ENCODE peak calls at places on chromosomes 16 and 17, in six cellular contexts. C, G, M, B, U and D are unnamed samples. For H3K79me1, the result is how much of the 10 kb centered on the place peaks cover.

GRCh38 chr17:3448059-3448630 is 14.5 kb upstream of the OR1E2 start:
- DNase-seq in B (no peak), U (no peak), G (no peak), C (no peak), M (no peak), D (no peak)

GRCh38 chr17:18181358-18181757 is 2.3 kb upstream of the ALKBH5 start:
- DNase-seq in B (peak), G (no peak), C (no peak), M (no peak), U (no peak), D (no peak)

GRCh38 chr17:77662796-77663195 is 295.7 kb upstream of the TNRC6C start:
- DNase-seq in M (no peak), B (no peak), C (no peak), U (no peak), G (no peak), D (no peak)

GRCh38 chr17:968812-969766 is 10.5 kb downstream of the NXN start:
- DNase-seq in C (no peak), U (no peak), G (no peak), B (no peak), M (no peak), D (no peak)

GRCh38 chr16:89357460-89357859 is 132.9 kb downstream of the ANKRD11 start:
- DNase-seq in M (no peak), G (peak), B (no peak), C (peak), U (no peak), D (peak)

GRCh38 chr17:59527325-59527917 is 38.0 kb upstream of the DHX40 start:
- DNase-seq in U (no peak), G (peak), M (no peak), B (no peak), C (no peak), D (no peak)

GRCh38 chr17:75457047-75457654 is 716 bp downstream of the TMEM94 start:
- DNase-seq in B (peak), U (peak), G (peak), M (peak), C (no peak), D (peak)

GRCh38 chr17:61157246-61157887 is 242.3 kb upstream of the TBX2 start:
- DNase-seq in G (no peak), U (no peak), B (peak), C (no peak), M (no peak), D (peak)

GRCh38 chr16:57477531-57478202 is 8.6 kb downstream of the DOK4 start:
- DNase-seq in B (no peak), M (no peak), C (no peak), G (peak), U (no peak), D (no peak)

GRCh38 chr17:47916489-47917208 is 20.6 kb downstream of the SP2 start:
- DNase-seq in G (no peak), B (no peak), C (no peak), M (no peak), U (no peak), D (no peak)

GRCh38 chr17:76132574-76133338 is 8.3 kb downstream of the FOXJ1 start:
- DNase-seq in G (peak), U (peak), C (no peak), M (peak), B (no peak), D (no peak)

GRCh38 chr17:46964315-46965265 is 14.5 kb downstream of the RPRML start:
- DNase-seq in B (peak), U (peak), G (peak), C (peak), M (peak), D (peak)

GRCh38 chr16:89159850-89160354 is 11.6 kb upstream of the CDH15 start:
- DNase-seq in U (no peak), C (no peak), B (no peak), M (no peak), G (no peak), D (no peak)

GRCh38 chr17:33121272-33121671 is 129.6 kb downstream of the SPACA3 start:
- DNase-seq in B (no peak), M (no peak), U (no peak), G (no peak), C (no peak), D (no peak)

GRCh38 chr16:31265329-31266245 is 5.8 kb downstream of the ITGAM start:
- DNase-seq in G (peak), M (peak), C (no peak), U (peak), B (peak), D (no peak)

GRCh38 chr17:57406131-57406980 is 150.0 kb downstream of the MSI2 start:
- DNase-seq in U (no peak), C (peak), G (no peak), M (peak), B (peak), D (peak)

GRCh38 chr17:145671-146541 is 8.5 kb downstream of the SCGB1C2 start:
- DNase-seq in M (no peak), C (no peak), B (no peak), U (peak), G (no peak), D (no peak)

GRCh38 chr17:17043668-17044226 is 1.5 kb downstream of the MPRIP start:
- DNase-seq in B (peak), G (peak), M (peak), U (no peak), C (peak), D (peak)

GRCh38 chr17:28969706-28970393 is 18.5 kb upstream of the PHF12 start:
- DNase-seq in G (no peak), M (peak), B (no peak), C (no peak), U (no peak), D (no peak)

GRCh38 chr17:78898947-78899346 is 4.1 kb downstream of the CEP295NL start:
- DNase-seq in B (no peak), U (no peak), G (no peak), M (no peak), C (no peak), D (no peak)

GRCh38 chr16:72666267-72666666 is 381.7 kb downstream of the ZFHX3 start:
- DNase-seq in U (no peak), G (no peak), C (no peak), M (no peak), B (peak), D (peak)

GRCh38 chr16:85699628-85700027 is 10.9 kb upstream of the GINS2 start:
- DNase-seq in M (peak), B (peak), U (no peak), G (peak), C (no peak), D (peak)

GRCh38 chr17:17713839-17714238 is 32.6 kb downstream of the RAI1 start:
- DNase-seq in C (no peak), B (peak), M (no peak), U (no peak), G (no peak), D (peak)

GRCh38 chr17:71349908-71350600 is 770.8 kb upstream of the SOX9 start:
- DNase-seq in C (no peak), U (no peak), M (no peak), B (peak), G (no peak), D (peak)

GRCh38 chr16:25194285-25194878 is 22.4 kb upstream of the AQP8 start:
- DNase-seq in G (no peak), C (no peak), U (no peak), M (no peak), B (no peak), D (no peak)

GRCh38 chr16:78932395-78932794 is 668.1 kb downstream of the MAF start:
- DNase-seq in G (no peak), C (no peak), B (no peak), U (no peak), M (no peak), D (no peak)

GRCh38 chr17:21742326-21742725 is 50.0 kb downstream of the KCNJ18 start:
- DNase-seq in G (no peak), B (no peak), M (no peak), C (no peak), U (no peak), D (no peak)

GRCh38 chr17:43945074-43945824 is 3.0 kb upstream of the PPY start:
- DNase-seq in M (peak), G (no peak), C (no peak), B (peak), U (no peak), D (peak)

GRCh38 chr17:65633988-65634387 is 72.5 kb upstream of the AXIN2 start:
- DNase-seq in B (no peak), M (no peak), G (no peak), U (no peak), C (no peak), D (no peak)

GRCh38 chr16:85716680-85717038 is 27.9 kb upstream of the GINS2 start:
- DNase-seq in B (no peak), C (no peak), U (no peak), G (no peak), M (no peak), D (no peak)

GRCh38 chr16:88772871-88773811 is 11.9 kb downstream of the PIEZO1 start:
- DNase-seq in G (peak), B (peak), M (peak), C (no peak), U (no peak), D (peak)

GRCh38 chr17:58534901-58535421 is 20.5 kb upstream of the MTMR4 start:
- DNase-seq in C (no peak), U (no peak), G (no peak), B (peak), M (peak), D (peak)

GRCh38 chr17:19388791-19389190 is 1.8 kb upstream of the MFAP4 start:
- DNase-seq in U (no peak), G (no peak), B (peak), M (no peak), C (no peak), D (no peak)

GRCh38 chr17:7862692-7863437 is 5.1 kb downstream of the CYB5D1 start:
- DNase-seq in C (peak), B (peak), U (peak), G (peak), M (peak), D (peak)

GRCh38 chr17:10025976-10026785 is 121.1 kb upstream of the RCVRN start:
- DNase-seq in U (no peak), M (no peak), G (no peak), C (peak), B (no peak), D (no peak)

GRCh38 chr17:57916925-57917858 is 38.0 kb downstream of the CUEDC1 start:
- DNase-seq in B (no peak), G (peak), U (no peak), M (no peak), C (no peak), D (no peak)

GRCh38 chr17:63798572-63799113 is 24.7 kb downstream of the DDX42 start:
- DNase-seq in C (no peak), B (peak), U (peak), M (no peak), G (no peak), D (no peak)

GRCh38 chr17:32958418-32958817 is 30.5 kb downstream of the TMEM98 start:
- DNase-seq in B (no peak), U (no peak), C (no peak), G (no peak), M (no peak), D (no peak)

GRCh38 chr17:3843935-3844516 is 2.0 kb downstream of the NCBP3 start:
- DNase-seq in U (no peak), C (no peak), G (peak), B (no peak), M (peak), D (peak)

GRCh38 chr16:66699898-66700297 is 3.4 kb upstream of the CMTM4 start:
- DNase-seq in U (no peak), G (no peak), B (no peak), C (no peak), M (no peak), D (no peak)

GRCh38 chr16:66695474-66695934 is 1.0 kb downstream of the CMTM4 start:
- DNase-seq in M (no peak), U (no peak), B (no peak), C (no peak), G (no peak), D (no peak)

GRCh38 chr16:66698046-66698445 is 1.5 kb upstream of the CMTM4 start:
- DNase-seq in C (no peak), B (no peak), M (no peak), G (no peak), U (no peak), D (no peak)

GRCh38 chr16:66695935-66696668 is 441 bp downstream of the CMTM4 start:
- DNase-seq in G (peak), B (no peak), C (peak), U (peak), M (peak), D (no peak)

DNA sequence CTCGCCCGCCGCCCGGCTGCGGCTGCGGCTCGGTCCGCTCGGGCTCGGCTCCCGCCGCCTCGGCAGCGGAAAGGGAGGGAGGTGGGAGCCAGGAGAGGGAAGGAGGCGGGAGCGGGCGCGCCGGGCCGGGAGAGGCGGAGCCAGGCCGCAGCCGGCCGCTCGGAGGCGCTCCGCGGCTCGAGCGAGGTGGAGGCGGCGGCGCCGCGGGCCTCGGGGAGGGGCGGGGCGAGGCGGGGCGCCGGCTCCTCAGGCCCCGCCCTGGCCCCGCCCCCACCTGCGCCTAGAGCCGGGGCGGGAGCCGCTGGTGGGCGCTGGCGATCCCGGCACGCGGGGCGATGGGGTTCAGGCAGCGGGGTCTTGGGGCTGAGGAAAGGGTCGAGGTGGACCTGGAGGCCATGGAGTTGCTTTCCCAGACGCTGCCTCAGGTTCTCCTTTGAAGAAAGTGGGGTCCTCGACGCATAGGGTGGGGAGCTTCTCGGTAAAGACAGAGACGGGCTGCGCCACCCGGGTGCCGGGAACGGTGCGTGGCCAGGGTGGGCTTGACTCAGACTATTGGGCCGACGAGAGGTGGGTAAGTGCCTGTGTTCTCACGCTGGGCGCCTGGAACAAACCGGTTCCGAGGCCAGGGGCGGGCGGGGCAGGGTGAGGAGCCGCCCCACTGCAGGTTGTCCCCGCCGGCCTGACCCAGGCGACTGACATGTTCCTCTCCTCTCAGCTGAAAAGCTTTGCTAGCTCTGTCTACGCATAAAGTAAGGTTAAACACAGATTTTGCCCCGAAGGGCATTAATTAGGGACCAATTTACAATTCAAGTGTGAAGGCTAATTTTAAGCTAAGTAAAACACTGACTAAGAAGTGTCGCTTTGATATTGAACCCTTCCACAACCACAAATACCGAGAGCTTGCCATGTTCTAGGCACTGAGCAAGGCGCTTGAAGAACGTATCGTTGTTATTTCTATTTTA is at the start of gene CMTM4:
- DNase-seq in B (peak), U (peak), M (peak), G (peak), C (peak), D (peak)
- H3K18ac ChIP-seq in B (no peak), U (peak), M (peak), G (peak), C (peak), D (peak)

GRCh38 chr17:27525316-27525715 is 69.1 kb downstream of the KSR1 start:
- DNase-seq in U (no peak), M (no peak), G (no peak), C (no peak), B (no peak), D (no peak)
- H3K79me1 ChIP-seq in U (under half), M (under half), G (under half), C (under half), B (under half), D (under half)

GRCh38 chr17:67675481-67675880 is 42.3 kb upstream of the NOL11 start:
- DNase-seq in M (no peak), B (no peak), C (no peak), U (no peak), G (no peak), D (no peak)
- H3K4me2 ChIP-seq in M (no peak), B (no peak), C (no peak), U (no peak), G (no peak), D (no peak)

GRCh38 chr17:39927101-39927927 is at the start of the genes LRRC3C and ORMDL3:
- DNase-seq in B (peak), C (peak), G (peak), M (peak), U (peak), D (peak)
- H3K18ac ChIP-seq in B (peak), C (peak), G (peak), M (peak), U (peak), D (peak)

DNA sequence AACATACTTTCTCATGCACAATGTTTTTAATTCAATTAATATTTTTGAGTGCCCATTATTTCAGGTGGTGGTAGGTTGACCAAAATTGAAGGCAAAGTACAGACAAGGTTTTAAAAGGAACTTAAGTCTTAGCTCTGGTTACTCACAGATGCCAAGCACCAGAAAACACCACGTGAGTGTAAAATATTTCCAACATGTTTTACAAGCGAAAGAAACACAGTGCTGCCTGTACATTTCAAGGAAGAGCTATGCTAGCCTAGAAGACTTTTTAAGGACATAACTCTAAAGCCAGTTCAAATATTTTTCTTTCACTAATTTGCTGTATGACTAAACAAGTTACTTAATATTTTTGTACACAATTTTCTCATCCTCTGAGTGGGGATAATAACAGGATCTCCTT is 736.4 kb upstream of the GOT2 start:
- DNase-seq in U (no peak), G (no peak), M (no peak), B (no peak), C (no peak), D (no peak)
- H3K79me1 ChIP-seq in U (under half), G (under half), M (under half), B (under half), C (under half), D (under half)

GRCh38 chr17:51046527-51047384 is 73.9 kb downstream of the SPAG9 start:
- DNase-seq in B (peak), U (peak), G (peak), C (peak), M (no peak), D (peak)
- H3K4me2 ChIP-seq in B (peak), U (peak), G (peak), C (peak), M (peak), D (peak)

GRCh38 chr16:67857547-67858233 is 10.2 kb upstream of the CENPT start:
- DNase-seq in M (peak), B (peak), G (peak), U (no peak), C (no peak), D (peak)
- H3K18ac ChIP-seq in M (no peak), B (no peak), G (no peak), U (no peak), C (no peak), D (no peak)